ENCODE peak calls at places on chromosome 16, in eight cellular contexts. One of them, this sample, is unnamed.

GRCh38 chr16:82262244-82262643 is 92.2 kb upstream of the MPHOSPH6 start:
- DNase-seq in Ammon's horn: no peak
- DNase-seq in left ventricle myocardium inferior: no peak
- DNase-seq in skeletal muscle cell: no peak
- DNase-seq in iPS-NIHi11: no peak
- DNase-seq in stimulated activated CD4-positive, alpha-beta T cell treated with anti-CD3 and anti-CD28 coated beads, Interleukin-15, amount 100 ng/mL, for 24 hours: no peak
- DNase-seq in NCI-H2107: no peak
- DNase-seq in HT-29: no peak
- DNase-seq in this sample: no peak

GRCh38 chr16:23857901-23858300 is 22.1 kb downstream of the PRKCB start:
- DNase-seq in Ammon's horn: no peak
- DNase-seq in left ventricle myocardium inferior: no peak
- DNase-seq in skeletal muscle cell: no peak
- DNase-seq in iPS-NIHi11: no peak
- DNase-seq in stimulated activated CD4-positive, alpha-beta T cell treated with anti-CD3 and anti-CD28 coated beads, Interleukin-15, amount 100 ng/mL, for 24 hours: no peak
- DNase-seq in NCI-H2107: no peak
- DNase-seq in HT-29: no peak
- DNase-seq in this sample: no peak

GRCh38 chr16:48081656-48082055 is 74.1 kb downstream of the ABCC12 start:
- DNase-seq in Ammon's horn: no peak
- DNase-seq in left ventricle myocardium inferior: no peak
- DNase-seq in skeletal muscle cell: peak; percentile 97
- DNase-seq in iPS-NIHi11: no peak
- DNase-seq in stimulated activated CD4-positive, alpha-beta T cell treated with anti-CD3 and anti-CD28 coated beads, Interleukin-15, amount 100 ng/mL, for 24 hours: no peak
- DNase-seq in NCI-H2107: no peak
- DNase-seq in HT-29: no peak
- DNase-seq in this sample: peak; percentile 58

GRCh38 chr16:65229191-65229662 is 107.4 kb upstream of the CDH11 start:
- DNase-seq in Ammon's horn: no peak
- DNase-seq in left ventricle myocardium inferior: no peak
- DNase-seq in skeletal muscle cell: no peak
- DNase-seq in iPS-NIHi11: no peak
- DNase-seq in stimulated activated CD4-positive, alpha-beta T cell treated with anti-CD3 and anti-CD28 coated beads, Interleukin-15, amount 100 ng/mL, for 24 hours: no peak
- DNase-seq in NCI-H2107: no peak
- DNase-seq in HT-29: no peak
- DNase-seq in this sample: no peak

GRCh38 chr16:983044-984030 is 1.8 kb downstream of the SOX8 start:
- DNase-seq in Ammon's horn: peak; percentile 74
- DNase-seq in left ventricle myocardium inferior: no peak
- DNase-seq in skeletal muscle cell: no peak
- DNase-seq in iPS-NIHi11: no peak
- DNase-seq in stimulated activated CD4-positive, alpha-beta T cell treated with anti-CD3 and anti-CD28 coated beads, Interleukin-15, amount 100 ng/mL, for 24 hours: no peak
- DNase-seq in NCI-H2107: no peak
- DNase-seq in HT-29: no peak
- DNase-seq in this sample: no peak

GRCh38 chr16:73382921-73383594 is 335.1 kb upstream of the ZFHX3 start:
- DNase-seq in Ammon's horn: no peak
- DNase-seq in left ventricle myocardium inferior: no peak
- DNase-seq in skeletal muscle cell: no peak
- DNase-seq in iPS-NIHi11: no peak
- DNase-seq in stimulated activated CD4-positive, alpha-beta T cell treated with anti-CD3 and anti-CD28 coated beads, Interleukin-15, amount 100 ng/mL, for 24 hours: no peak
- DNase-seq in NCI-H2107: no peak
- DNase-seq in HT-29: no peak
- DNase-seq in this sample: no peak

GRCh38 chr16:15041260-15042011 is 14.4 kb downstream of the NTAN1 start:
- DNase-seq in Ammon's horn: peak; percentile 90
- DNase-seq in left ventricle myocardium inferior: peak; percentile 81
- DNase-seq in skeletal muscle cell: no peak
- DNase-seq in iPS-NIHi11: peak; percentile 57
- DNase-seq in stimulated activated CD4-positive, alpha-beta T cell treated with anti-CD3 and anti-CD28 coated beads, Interleukin-15, amount 100 ng/mL, for 24 hours: no peak
- DNase-seq in NCI-H2107: no peak
- DNase-seq in HT-29: peak; percentile 75
- DNase-seq in this sample: no peak

GRCh38 chr16:82995286-82995926 is 368.6 kb downstream of the CDH13 start:
- DNase-seq in Ammon's horn: no peak
- DNase-seq in left ventricle myocardium inferior: no peak
- DNase-seq in skeletal muscle cell: no peak
- DNase-seq in iPS-NIHi11: no peak
- DNase-seq in stimulated activated CD4-positive, alpha-beta T cell treated with anti-CD3 and anti-CD28 coated beads, Interleukin-15, amount 100 ng/mL, for 24 hours: no peak
- DNase-seq in NCI-H2107: no peak
- DNase-seq in HT-29: no peak
- DNase-seq in this sample: no peak

GRCh38 chr16:89744813-89745212 is 23.5 kb downstream of the ZNF276 start:
- DNase-seq in Ammon's horn: no peak
- DNase-seq in left ventricle myocardium inferior: peak; percentile 52
- DNase-seq in skeletal muscle cell: no peak
- DNase-seq in iPS-NIHi11: no peak
- DNase-seq in stimulated activated CD4-positive, alpha-beta T cell treated with anti-CD3 and anti-CD28 coated beads, Interleukin-15, amount 100 ng/mL, for 24 hours: no peak
- DNase-seq in NCI-H2107: no peak
- DNase-seq in HT-29: no peak
- DNase-seq in this sample: no peak

GRCh38 chr16:89442990-89443726 is 47.2 kb downstream of the ANKRD11 start:
- DNase-seq in Ammon's horn: no peak
- DNase-seq in left ventricle myocardium inferior: no peak
- DNase-seq in skeletal muscle cell: peak; percentile 39
- DNase-seq in iPS-NIHi11: peak; percentile 46
- DNase-seq in stimulated activated CD4-positive, alpha-beta T cell treated with anti-CD3 and anti-CD28 coated beads, Interleukin-15, amount 100 ng/mL, for 24 hours: no peak
- DNase-seq in NCI-H2107: no peak
- DNase-seq in HT-29: peak; percentile 97
- DNase-seq in this sample: peak; percentile 88

GRCh38 chr16:19001788-19002187 is 18.1 kb downstream of the TMC7 start:
- DNase-seq in Ammon's horn: peak; percentile 29
- DNase-seq in left ventricle myocardium inferior: no peak
- DNase-seq in skeletal muscle cell: peak; percentile 53
- DNase-seq in iPS-NIHi11: no peak
- DNase-seq in stimulated activated CD4-positive, alpha-beta T cell treated with anti-CD3 and anti-CD28 coated beads, Interleukin-15, amount 100 ng/mL, for 24 hours: no peak
- DNase-seq in NCI-H2107: no peak
- DNase-seq in HT-29: no peak
- DNase-seq in this sample: peak; percentile 61

GRCh38 chr16:53456625-53457024 is 22.4 kb downstream of the RBL2 start:
- DNase-seq in Ammon's horn: no peak
- DNase-seq in left ventricle myocardium inferior: no peak
- DNase-seq in skeletal muscle cell: no peak
- DNase-seq in iPS-NIHi11: no peak
- DNase-seq in stimulated activated CD4-positive, alpha-beta T cell treated with anti-CD3 and anti-CD28 coated beads, Interleukin-15, amount 100 ng/mL, for 24 hours: no peak
- DNase-seq in NCI-H2107: no peak
- DNase-seq in HT-29: no peak
- DNase-seq in this sample: no peak

GRCh38 chr16:84027607-84028006 is 15.0 kb downstream of the SLC38A8 start:
- DNase-seq in Ammon's horn: no peak
- DNase-seq in left ventricle myocardium inferior: no peak
- DNase-seq in skeletal muscle cell: no peak
- DNase-seq in iPS-NIHi11: no peak
- DNase-seq in stimulated activated CD4-positive, alpha-beta T cell treated with anti-CD3 and anti-CD28 coated beads, Interleukin-15, amount 100 ng/mL, for 24 hours: no peak
- DNase-seq in NCI-H2107: no peak
- DNase-seq in HT-29: no peak
- DNase-seq in this sample: no peak

GRCh38 chr16:57514891-57515600 is 21.3 kb downstream of the CCDC102A start:
- DNase-seq in Ammon's horn: no peak
- DNase-seq in left ventricle myocardium inferior: no peak
- DNase-seq in skeletal muscle cell: no peak
- DNase-seq in iPS-NIHi11: no peak
- DNase-seq in stimulated activated CD4-positive, alpha-beta T cell treated with anti-CD3 and anti-CD28 coated beads, Interleukin-15, amount 100 ng/mL, for 24 hours: no peak
- DNase-seq in NCI-H2107: no peak
- DNase-seq in HT-29: no peak
- DNase-seq in this sample: no peak

GRCh38 chr16:24478401-24478800 is 61.0 kb upstream of the RBBP6 start:
- DNase-seq in Ammon's horn: no peak
- DNase-seq in left ventricle myocardium inferior: no peak
- DNase-seq in skeletal muscle cell: no peak
- DNase-seq in iPS-NIHi11: no peak
- DNase-seq in stimulated activated CD4-positive, alpha-beta T cell treated with anti-CD3 and anti-CD28 coated beads, Interleukin-15, amount 100 ng/mL, for 24 hours: no peak
- DNase-seq in NCI-H2107: no peak
- DNase-seq in HT-29: no peak
- DNase-seq in this sample: no peak

GRCh38 chr16:58442547-58442946 is 50.3 kb downstream of the GINS3 start:
- DNase-seq in Ammon's horn: no peak
- DNase-seq in left ventricle myocardium inferior: no peak
- DNase-seq in skeletal muscle cell: no peak
- DNase-seq in iPS-NIHi11: no peak
- DNase-seq in stimulated activated CD4-positive, alpha-beta T cell treated with anti-CD3 and anti-CD28 coated beads, Interleukin-15, amount 100 ng/mL, for 24 hours: no peak
- DNase-seq in NCI-H2107: peak; percentile 49
- DNase-seq in HT-29: no peak
- DNase-seq in this sample: no peak

GRCh38 chr16:82750078-82750477 is 123.3 kb downstream of the CDH13 start:
- DNase-seq in Ammon's horn: no peak
- DNase-seq in left ventricle myocardium inferior: no peak
- DNase-seq in skeletal muscle cell: no peak
- DNase-seq in iPS-NIHi11: no peak
- DNase-seq in stimulated activated CD4-positive, alpha-beta T cell treated with anti-CD3 and anti-CD28 coated beads, Interleukin-15, amount 100 ng/mL, for 24 hours: no peak
- DNase-seq in NCI-H2107: no peak
- DNase-seq in HT-29: no peak
- DNase-seq in this sample: no peak

GRCh38 chr16:87635541-87636049 is 33.3 kb downstream of the JPH3 start:
- DNase-seq in Ammon's horn: peak; percentile 83
- DNase-seq in left ventricle myocardium inferior: peak; percentile 44
- DNase-seq in skeletal muscle cell: no peak
- DNase-seq in iPS-NIHi11: peak; percentile 81
- DNase-seq in stimulated activated CD4-positive, alpha-beta T cell treated with anti-CD3 and anti-CD28 coated beads, Interleukin-15, amount 100 ng/mL, for 24 hours: peak; percentile 85
- DNase-seq in NCI-H2107: peak; percentile 32
- DNase-seq in HT-29: peak; percentile 76
- DNase-seq in this sample: no peak

GRCh38 chr16:87086575-87086974 is 230.6 kb downstream of the C16orf95 start:
- DNase-seq in Ammon's horn: no peak
- DNase-seq in left ventricle myocardium inferior: no peak
- DNase-seq in skeletal muscle cell: no peak
- DNase-seq in iPS-NIHi11: peak; percentile 47
- DNase-seq in stimulated activated CD4-positive, alpha-beta T cell treated with anti-CD3 and anti-CD28 coated beads, Interleukin-15, amount 100 ng/mL, for 24 hours: no peak
- DNase-seq in NCI-H2107: no peak
- DNase-seq in HT-29: no peak
- DNase-seq in this sample: no peak

GRCh38 chr16:82016964-82017363 is 5.7 kb upstream of the SDR42E1 start:
- DNase-seq in Ammon's horn: no peak
- DNase-seq in left ventricle myocardium inferior: no peak
- DNase-seq in skeletal muscle cell: peak; percentile 84
- DNase-seq in iPS-NIHi11: no peak
- DNase-seq in stimulated activated CD4-positive, alpha-beta T cell treated with anti-CD3 and anti-CD28 coated beads, Interleukin-15, amount 100 ng/mL, for 24 hours: no peak
- DNase-seq in NCI-H2107: no peak
- DNase-seq in HT-29: no peak
- DNase-seq in this sample: peak; percentile 73

This sample was measured in epithelial cell of prostate.